ENCODE peak calls at places on chromosomes 13 and 19, in seven cellular contexts. U, H, G, D, Y, R and I are unnamed samples.

GRCh38 chr19:18401580-18402112 is 4.2 kb upstream of the LRRC25 start:
- DNase-seq in U (peak), H (no peak), G (peak), D (no peak), Y (peak), R (peak), I (no peak)

GRCh38 chr13:31982540-31982939 is 49.0 kb upstream of the FRY start:
- DNase-seq in U (no peak), H (no peak), G (no peak), D (no peak), Y (peak), R (peak), I (no peak)

GRCh38 chr13:50457430-50458393 is 385.8 kb downstream of the DLEU7 start:
- DNase-seq in U (no peak), H (no peak), G (no peak), D (no peak), Y (no peak), R (no peak), I (no peak)

GRCh38 chr13:102724923-102725322 is 30.1 kb upstream of the METTL21C start:
- DNase-seq in U (no peak), H (no peak), G (peak), D (no peak), Y (peak), R (no peak), I (peak)

GRCh38 chr19:8094336-8094735 is 41.8 kb downstream of the CCL25 start:
- DNase-seq in U (no peak), H (no peak), G (no peak), D (no peak), Y (no peak), R (no peak), I (no peak)

GRCh38 chr13:42215578-42216421 is 56.2 kb upstream of the AKAP11 start:
- DNase-seq in U (peak), H (no peak), G (peak), D (no peak), Y (peak), R (peak), I (peak)

GRCh38 chr19:29992233-29992867 is 50.3 kb downstream of the URI1 start:
- DNase-seq in U (no peak), H (no peak), G (no peak), D (no peak), Y (no peak), R (no peak), I (no peak)

GRCh38 chr13:94640676-94641075 is 39.0 kb downstream of the GPR180 start:
- DNase-seq in U (no peak), H (no peak), G (no peak), D (no peak), Y (peak), R (no peak), I (no peak)

GRCh38 chr19:13718733-13719132 is 45.6 kb upstream of the MRI1 start:
- DNase-seq in U (peak), H (no peak), G (peak), D (no peak), Y (peak), R (no peak), I (no peak)

GRCh38 chr19:17058236-17058635 is 17.0 kb downstream of the HAUS8 start:
- DNase-seq in U (no peak), H (no peak), G (no peak), D (no peak), Y (peak), R (no peak), I (no peak)

GRCh38 chr13:111630411-111630810 is 310.0 kb downstream of the TEX29 start:
- DNase-seq in U (peak), H (no peak), G (no peak), D (no peak), Y (no peak), R (no peak), I (no peak)

GRCh38 chr19:39405261-39405912 is 1.3 kb upstream of the ZFP36 start:
- DNase-seq in U (no peak), H (peak), G (no peak), D (no peak), Y (no peak), R (no peak), I (no peak)
- H3K4me3 ChIP-seq in U (peak), H (no peak), G (peak), D (peak), Y (no peak), R (peak), I (no peak)

DNA sequence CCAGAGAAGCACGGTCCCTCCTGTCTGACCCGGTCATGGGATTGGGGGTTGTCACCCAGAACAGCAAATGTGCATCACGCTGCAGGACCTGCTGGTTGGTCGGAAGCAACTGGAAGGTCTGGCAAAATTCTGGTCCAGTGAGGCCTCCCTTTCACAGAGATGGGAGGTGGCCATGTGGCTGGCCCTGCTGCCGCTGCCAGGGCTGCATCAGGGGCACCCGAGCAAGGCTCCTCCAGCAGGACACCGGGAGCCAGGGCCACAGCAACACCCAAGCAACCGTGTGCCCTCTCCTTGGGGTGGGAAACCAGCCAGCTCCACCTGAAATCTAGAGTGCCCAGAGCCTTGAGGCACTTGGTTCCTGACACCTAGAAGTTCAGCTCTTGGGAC is 11.5 kb upstream of the GAS6 start:
- DNase-seq in U (no peak), H (no peak), G (no peak), D (no peak), Y (no peak), R (no peak), I (no peak)
- H3K4me3 ChIP-seq in U (no peak), H (no peak), G (no peak), D (no peak), Y (no peak), R (no peak), I (no peak)

GRCh38 chr19:39157997-39158389 is 32.4 kb downstream of the PAK4 start:
- DNase-seq in U (no peak), H (no peak), G (no peak), D (no peak), Y (no peak), R (no peak), I (no peak)
- H3K4me3 ChIP-seq in U (no peak), H (no peak), G (no peak), D (no peak), Y (no peak), R (no peak), I (no peak)

GRCh38 chr19:986083-986482 is 1.9 kb downstream of the WDR18 start:
- DNase-seq in U (no peak), H (no peak), G (no peak), D (no peak), Y (no peak), R (no peak), I (no peak)
- H3K4me3 ChIP-seq in U (no peak), H (no peak), G (no peak), D (no peak), Y (no peak), R (no peak), I (no peak)

GRCh38 chr19:35975608-35976214 is 19.3 kb upstream of the SDHAF1 start:
- DNase-seq in U (peak), H (no peak), G (no peak), D (no peak), Y (peak), R (no peak), I (no peak)
- H3K4me3 ChIP-seq in U (no peak), H (no peak), G (no peak), D (no peak), Y (no peak), R (no peak), I (no peak)

DNA sequence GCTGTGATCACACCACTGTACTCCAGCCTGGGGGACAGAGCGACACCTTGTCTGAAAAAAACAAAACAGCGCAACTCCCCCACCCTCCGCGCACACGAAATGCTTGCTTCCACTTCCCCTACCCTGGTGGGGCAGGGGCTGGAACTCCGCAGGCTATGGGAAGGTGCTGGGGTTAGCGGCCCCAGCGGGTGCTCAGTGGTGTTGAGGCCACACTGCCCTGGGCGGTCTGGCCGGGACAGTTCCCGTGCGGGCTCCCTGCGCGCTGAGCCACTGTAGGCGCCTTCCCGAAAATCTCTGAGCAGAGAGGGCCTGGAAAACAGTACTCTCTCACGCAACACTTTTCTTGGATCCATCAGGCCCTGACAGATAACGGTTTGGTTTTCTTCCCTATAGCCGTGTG is 1.1 kb upstream of the WTIP start:
- DNase-seq in U (peak), H (no peak), G (no peak), D (no peak), Y (no peak), R (no peak), I (no peak)
- H3K4me3 ChIP-seq in U (peak), H (no peak), G (no peak), D (no peak), Y (no peak), R (no peak), I (no peak)

GRCh38 chr13:33281951-33282595 is 3.5 kb downstream of the STARD13 start:
- DNase-seq in U (no peak), H (no peak), G (no peak), D (no peak), Y (peak), R (no peak), I (no peak)
- H3K4me3 ChIP-seq in U (no peak), H (no peak), G (no peak), D (no peak), Y (no peak), R (peak), I (no peak)

DNA sequence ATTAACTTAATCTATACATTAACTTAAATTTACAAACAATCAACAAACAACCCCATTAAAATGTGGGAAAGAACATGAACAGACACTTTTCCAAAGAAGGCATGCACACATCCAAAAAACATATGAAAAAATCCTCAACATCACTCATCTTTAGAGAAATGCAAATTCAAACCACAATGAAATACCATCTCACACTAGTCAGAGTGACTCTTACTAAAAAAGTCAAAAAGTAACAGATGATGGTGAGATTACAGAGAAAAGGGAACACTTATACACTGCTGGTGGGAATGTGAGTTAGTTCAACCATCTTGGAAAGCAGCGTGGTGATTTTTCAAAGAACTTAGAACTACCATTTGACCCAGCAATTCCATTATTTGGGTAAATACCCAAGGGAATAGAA is 759.2 kb upstream of the SLITRK1 start:
- DNase-seq in U (no peak), H (no peak), G (no peak), D (no peak), Y (peak), R (no peak), I (no peak)
- H3K4me3 ChIP-seq in U (no peak), H (no peak), G (no peak), D (no peak), Y (no peak), R (no peak), I (no peak)

GRCh38 chr19:57421037-57421436 is 10.1 kb downstream of the ZNF17 start:
- DNase-seq in U (no peak), H (no peak), G (no peak), D (no peak), Y (no peak), R (no peak), I (no peak)
- H3K4me3 ChIP-seq in U (no peak), H (no peak), G (no peak), D (no peak), Y (no peak), R (no peak), I (no peak)

DNA sequence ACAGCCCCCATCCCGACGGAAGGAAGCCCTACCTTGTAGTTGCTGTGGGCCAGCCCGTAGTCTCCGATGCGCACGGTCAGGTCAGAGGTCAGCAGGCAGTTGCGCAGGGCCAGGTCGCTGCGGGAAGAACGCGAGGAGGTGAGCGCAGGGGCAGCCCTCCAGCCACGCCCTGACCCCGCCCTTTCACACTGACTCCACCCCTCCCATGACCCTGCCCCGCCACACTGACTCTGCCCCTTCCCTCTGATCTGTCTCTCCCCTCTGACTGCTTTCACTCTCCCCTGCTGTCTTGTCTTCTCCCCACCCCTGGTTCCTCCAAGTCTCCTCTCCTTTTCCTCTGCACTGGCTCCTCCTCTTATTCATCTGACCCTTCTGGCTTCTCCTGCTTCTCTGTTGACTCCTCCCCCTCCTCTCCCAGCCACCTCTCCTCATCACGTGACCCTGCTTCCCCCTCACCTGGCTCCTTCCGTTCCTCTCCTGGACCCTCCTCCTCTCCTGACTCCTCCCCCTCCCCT is 10.1 kb downstream of the LMTK3 start:
- DNase-seq in U (peak), H (no peak), G (no peak), D (peak), Y (no peak), R (no peak), I (no peak)
- H3K4me3 ChIP-seq in U (peak), H (no peak), G (no peak), D (peak), Y (no peak), R (no peak), I (peak)